ENCODE peak calls at places on chromosomes 5 and 9, in ten cellular contexts. A is H7; Z is stimulated activated CD4-positive, alpha-beta T cell treated with anti-CD3 and anti-CD28 coated beads, Interleukin-15, amount 100 ng/mL, for 1 hour; O is neuronal stem cell; W is nephron progenitor cell; L is mucosa of descending colon; M is foreskin fibroblast; S is activated CD8-positive, alpha-beta T cell treated with anti-CD3 and anti-CD28 coated beads, Interleukin-2, amount 10 ng/mL, durations not matched to agents 7 days and 5 days; E is fibroblast of mammary gland; F is PC-9. Q is an unnamed sample.
A peak's percentile ranks its signal among the peaks of the same experiment; 100 is the strongest.

GRCh38 chr5:173094012-173094661 is 38.0 kb downstream of the CREBRF start:
- DNase-seq in A (no peak), L (no peak), W (no peak), M (peak; percentile 62), E (peak; percentile 51), F (peak; percentile 76), S (no peak), O (no peak), Z (no peak), Q (no peak)

GRCh38 chr5:120684749-120685415 is 220.8 kb downstream of the PRR16 start:
- DNase-seq in A (peak; percentile 42), E (peak; percentile 11), Z (no peak), O (no peak), S (no peak), M (no peak), W (no peak), F (no peak), L (no peak), Q (no peak)

GRCh38 chr5:98570010-98570409 is 203.5 kb upstream of the RGMB start:
- DNase-seq in E (peak; percentile 73), W (no peak), S (no peak), O (no peak), L (no peak), A (no peak), Z (no peak), M (peak; percentile 46), F (peak; percentile 38), Q (peak; percentile 41)

GRCh38 chr5:68475476-68475875 is 259.9 kb downstream of the PIK3R1 start:
- DNase-seq in L (no peak), E (no peak), A (no peak), O (no peak), F (no peak), S (no peak), M (no peak), Z (no peak), W (no peak), Q (no peak)

GRCh38 chr5:61280205-61280604 is 51.9 kb upstream of the ZSWIM6 start:
- DNase-seq in W (no peak), A (no peak), M (peak; percentile 80), O (no peak), F (peak; percentile 49), E (peak; percentile 88), L (no peak), S (no peak), Z (no peak), Q (peak; percentile 41)

GRCh38 chr9:38117646-38118045 is 48.6 kb upstream of the SHB start:
- DNase-seq in L (no peak), S (no peak), W (no peak), F (no peak), O (no peak), M (no peak), A (no peak), Z (no peak), E (no peak), Q (peak; percentile 25)

GRCh38 chr5:112491257-112491656 is 72.2 kb upstream of the EPB41L4A start:
- DNase-seq in F (no peak), S (no peak), A (peak; percentile 12), Z (no peak), M (no peak), L (no peak), E (peak; percentile 7), O (no peak), W (no peak), Q (no peak)

GRCh38 chr9:136543830-136544548 is 1.9 kb downstream of the NOTCH1 start:
- DNase-seq in L (peak; percentile 88), O (no peak), F (no peak), E (no peak), M (no peak), W (no peak), Z (no peak), A (no peak), S (no peak), Q (no peak)

GRCh38 chr5:116411101-116411571 is 163.5 kb downstream of the SEMA6A start:
- DNase-seq in L (no peak), A (no peak), F (no peak), M (no peak), W (no peak), E (peak; percentile 6), Z (no peak), S (no peak), O (no peak), Q (no peak)

GRCh38 chr9:93193373-93193725 is 9.4 kb downstream of the WNK2 start:
- DNase-seq in Z (no peak), F (no peak), E (no peak), A (peak; percentile 73), L (peak; percentile 86), O (no peak), S (no peak), W (no peak), M (no peak), Q (no peak)

GRCh38 chr9:73441890-73442818 is 290.5 kb downstream of the ANXA1 start:
- DNase-seq in Z (no peak), S (no peak), A (peak; percentile 19), M (peak; percentile 3), E (peak; percentile 32), O (no peak), W (no peak), F (no peak), L (no peak), Q (no peak)